ENCODE peak calls at places on chromosome 20, in six cellular contexts. One of them, this sample, is unnamed.

GRCh38 chr20:25389381-25389857 is 1.2 kb downstream of the ABHD12 start:
- DNase-seq in Peyer's patch: peak; percentile 51
- DNase-seq in esophagus squamous epithelium: no peak
- DNase-seq in transverse colon: no peak
- DNase-seq in upper lobe of left lung: no peak
- DNase-seq in ovary: no peak
- DNase-seq in this sample: no peak

GRCh38 chr20:6768228-6769185 is 1.0 kb downstream of the BMP2 start:
- DNase-seq in Peyer's patch: peak; percentile 50
- DNase-seq in esophagus squamous epithelium: no peak
- DNase-seq in transverse colon: peak; percentile 27
- DNase-seq in ovary: peak; percentile 19
- DNase-seq in upper lobe of left lung: peak; percentile 46
- DNase-seq in this sample: peak; percentile 36

GRCh38 chr20:25022680-25023079 is 30.1 kb upstream of the APMAP start:
- DNase-seq in transverse colon: peak; percentile 88
- DNase-seq in upper lobe of left lung: peak; percentile 89
- DNase-seq in esophagus squamous epithelium: no peak
- DNase-seq in Peyer's patch: peak; percentile 91
- DNase-seq in ovary: peak; percentile 22
- DNase-seq in this sample: peak; percentile 54

GRCh38 chr20:41143354-41143753 is 6.0 kb downstream of the PLCG1 start:
- DNase-seq in ovary: no peak
- DNase-seq in esophagus squamous epithelium: no peak
- DNase-seq in Peyer's patch: no peak
- DNase-seq in upper lobe of left lung: no peak
- DNase-seq in transverse colon: peak; percentile 4
- DNase-seq in this sample: no peak

GRCh38 chr20:40506567-40506966 is 182.5 kb downstream of the MAFB start:
- DNase-seq in Peyer's patch: peak; percentile 84
- DNase-seq in transverse colon: peak; percentile 69
- DNase-seq in esophagus squamous epithelium: peak; percentile 62
- DNase-seq in upper lobe of left lung: peak; percentile 86
- DNase-seq in ovary: peak; percentile 30
- DNase-seq in this sample: peak; percentile 57

GRCh38 chr20:34268851-34269668 is 27.8 kb downstream of the ASIP start:
- DNase-seq in esophagus squamous epithelium: no peak
- DNase-seq in transverse colon: peak; percentile 37
- DNase-seq in upper lobe of left lung: peak; percentile 88
- DNase-seq in ovary: peak; percentile 44
- DNase-seq in Peyer's patch: peak; percentile 51
- DNase-seq in this sample: peak; percentile 57

GRCh38 chr20:58078741-58079522 is 149.5 kb downstream of the ANKRD60 start:
- DNase-seq in transverse colon: no peak
- DNase-seq in esophagus squamous epithelium: no peak
- DNase-seq in Peyer's patch: peak; percentile 11
- DNase-seq in upper lobe of left lung: no peak
- DNase-seq in ovary: no peak
- DNase-seq in this sample: peak; percentile 11

GRCh38 chr20:36447101-36447500 is 94.2 kb upstream of the MYL9 start:
- DNase-seq in ovary: no peak
- DNase-seq in Peyer's patch: no peak
- DNase-seq in upper lobe of left lung: no peak
- DNase-seq in esophagus squamous epithelium: no peak
- DNase-seq in transverse colon: no peak
- DNase-seq in this sample: no peak

GRCh38 chr20:50574586-50574985 is 64.4 kb downstream of the PTPN1 start:
- DNase-seq in Peyer's patch: peak; percentile 28
- DNase-seq in ovary: no peak
- DNase-seq in esophagus squamous epithelium: no peak
- DNase-seq in transverse colon: no peak
- DNase-seq in upper lobe of left lung: no peak
- DNase-seq in this sample: no peak

GRCh38 chr20:12053348-12053747 is 135.7 kb downstream of the BTBD3 start:
- DNase-seq in Peyer's patch: no peak
- DNase-seq in transverse colon: no peak
- DNase-seq in esophagus squamous epithelium: no peak
- DNase-seq in ovary: no peak
- DNase-seq in upper lobe of left lung: no peak
- DNase-seq in this sample: no peak

GRCh38 chr20:63701329-63702035 is 5.0 kb downstream of the TNFRSF6B start:
- DNase-seq in upper lobe of left lung: peak; percentile 58
- DNase-seq in Peyer's patch: no peak
- DNase-seq in transverse colon: no peak
- DNase-seq in esophagus squamous epithelium: no peak
- DNase-seq in ovary: no peak
- DNase-seq in this sample: no peak
- TF ChIP-seq POLR2A in upper lobe of left lung: no peak
- TF ChIP-seq POLR2A in Peyer's patch: no peak
- TF ChIP-seq POLR2A in transverse colon: no peak
- TF ChIP-seq POLR2A in esophagus squamous epithelium: no peak
- TF ChIP-seq POLR2A in ovary: no peak
- TF ChIP-seq POLR2A in this sample: no peak

DNA sequence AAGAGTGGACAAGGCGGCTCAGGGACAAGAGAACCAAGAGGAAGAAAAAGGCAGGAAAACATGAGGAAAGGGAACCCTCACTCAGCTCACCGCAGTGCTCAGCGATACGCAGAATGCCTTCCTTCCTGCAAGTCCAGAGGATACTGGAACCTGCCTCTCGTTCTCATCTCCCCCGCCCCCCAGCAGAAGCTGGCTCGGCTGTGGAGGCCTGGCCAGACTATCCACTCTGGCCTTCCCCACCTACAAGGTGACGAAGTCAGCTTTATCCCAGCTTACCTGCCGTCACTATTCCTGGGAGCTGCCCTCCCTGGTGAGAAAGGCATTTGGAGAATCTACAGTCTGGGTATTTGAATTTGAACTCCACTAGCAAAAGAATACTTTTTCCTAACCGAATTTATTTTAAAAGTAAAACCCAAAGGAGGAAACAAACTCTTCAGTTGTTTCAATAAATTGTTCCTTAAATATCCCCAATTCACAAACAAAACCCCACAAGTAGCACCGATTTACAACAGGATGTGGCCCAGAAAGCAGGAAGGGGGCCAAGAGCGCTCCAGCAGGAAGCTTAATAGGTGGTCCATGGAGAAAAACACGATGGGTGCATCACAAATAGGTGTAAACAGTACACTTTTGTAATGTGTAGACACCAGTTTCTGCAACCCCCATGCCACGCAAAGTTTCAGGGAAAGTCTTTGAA is 2.1 kb upstream of the DIDO1 start:
- DNase-seq in Peyer's patch: peak; percentile 57
- DNase-seq in ovary: peak; percentile 14
- DNase-seq in upper lobe of left lung: no peak
- DNase-seq in esophagus squamous epithelium: no peak
- DNase-seq in transverse colon: peak; percentile 34
- DNase-seq in this sample: no peak
- H3K4me3 ChIP-seq in Peyer's patch: peak overlapping the region; percentile 54
- H3K4me3 ChIP-seq in ovary: peak overlapping the region; percentile 58
- H3K4me3 ChIP-seq in upper lobe of left lung: peak overlapping the region; percentile 58
- H3K4me3 ChIP-seq in esophagus squamous epithelium: peak overlapping the region; percentile 74
- H3K4me3 ChIP-seq in transverse colon: peak overlapping the region; percentile 31
- H3K4me3 ChIP-seq in this sample: peak overlapping the region; percentile 40

GRCh38 chr20:55615818-55616217 is 389.5 kb downstream of the CBLN4 start:
- DNase-seq in upper lobe of left lung: no peak
- DNase-seq in transverse colon: no peak
- DNase-seq in Peyer's patch: no peak
- DNase-seq in ovary: no peak
- DNase-seq in esophagus squamous epithelium: no peak
- DNase-seq in this sample: no peak
- H3K9me3 ChIP-seq in upper lobe of left lung: no peaks in the 10 kb centered on the region
- H3K9me3 ChIP-seq in transverse colon: no peaks in the 10 kb centered on the region
- H3K9me3 ChIP-seq in Peyer's patch: no peaks in the 10 kb centered on the region
- H3K9me3 ChIP-seq in ovary: no peaks in the 10 kb centered on the region
- H3K9me3 ChIP-seq in esophagus squamous epithelium: no peaks in the 10 kb centered on the region
- H3K9me3 ChIP-seq in this sample: no peaks in the 10 kb centered on the region

GRCh38 chr20:43916875-43917371 is 2.3 kb downstream of the TOX2 start:
- DNase-seq in transverse colon: no peak
- DNase-seq in ovary: no peak
- DNase-seq in upper lobe of left lung: no peak
- DNase-seq in Peyer's patch: no peak
- DNase-seq in esophagus squamous epithelium: no peak
- DNase-seq in this sample: peak; percentile 35

GRCh38 chr20:43916073-43916874 is 1.6 kb downstream of the TOX2 start:
- DNase-seq in Peyer's patch: no peak
- DNase-seq in upper lobe of left lung: peak; percentile 85
- DNase-seq in ovary: no peak
- DNase-seq in esophagus squamous epithelium: no peak
- DNase-seq in transverse colon: no peak
- DNase-seq in this sample: peak; percentile 59

GRCh38 chr20:43914697-43915208 is at the start of gene TOX2:
- DNase-seq in ovary: no peak
- DNase-seq in transverse colon: peak; percentile 62
- DNase-seq in upper lobe of left lung: peak; percentile 92
- DNase-seq in esophagus squamous epithelium: no peak
- DNase-seq in Peyer's patch: peak; percentile 73
- DNase-seq in this sample: peak; percentile 76

GRCh38 chr20:43914286-43914685 is 366 bp upstream of the TOX2 start:
- DNase-seq in esophagus squamous epithelium: no peak
- DNase-seq in ovary: no peak
- DNase-seq in transverse colon: no peak
- DNase-seq in Peyer's patch: peak; percentile 44
- DNase-seq in upper lobe of left lung: peak; percentile 83
- DNase-seq in this sample: no peak

DNA sequence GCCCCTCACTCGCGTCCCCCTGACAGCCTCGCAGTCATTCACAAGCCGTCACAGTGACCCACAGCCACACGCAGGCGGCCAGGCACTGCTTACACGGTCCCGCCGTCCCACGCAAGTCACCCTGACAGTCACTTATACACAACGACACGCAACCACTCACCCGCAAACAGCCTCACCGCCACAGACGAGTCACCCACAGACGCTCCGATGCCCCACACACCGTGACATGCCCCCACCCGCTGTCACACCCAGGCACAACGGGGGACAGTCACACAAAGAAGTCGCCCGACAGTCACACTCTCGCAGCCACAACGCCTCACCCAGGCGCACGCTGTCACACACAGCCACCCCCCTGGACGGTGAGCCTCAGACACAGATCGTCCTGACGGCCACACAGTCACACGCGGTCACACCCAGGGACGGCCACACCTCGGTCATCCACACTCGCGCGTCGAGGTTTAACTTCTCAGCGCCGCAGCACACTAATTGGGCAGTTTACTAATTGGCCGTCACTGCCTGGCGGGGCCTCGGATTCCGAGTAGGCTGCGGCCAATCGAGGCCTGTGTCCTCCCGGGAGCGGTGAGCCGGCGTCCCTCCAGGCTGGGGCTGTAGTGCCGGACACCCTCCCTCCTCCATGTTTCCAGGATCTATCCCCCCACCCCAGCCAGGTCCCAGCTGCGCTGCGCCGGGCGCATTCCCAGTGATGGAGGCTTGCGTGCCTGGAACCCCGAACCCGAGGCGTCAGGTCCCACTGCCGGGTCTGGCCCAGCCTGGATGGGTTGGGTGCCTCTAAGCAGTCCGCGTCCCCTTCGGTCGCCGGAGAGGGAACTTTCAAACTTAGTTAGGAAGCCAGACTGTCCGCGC is 789 bp downstream of the TOX2 start:
- DNase-seq in ovary: no peak
- DNase-seq in Peyer's patch: peak; percentile 54
- DNase-seq in transverse colon: peak; percentile 30
- DNase-seq in upper lobe of left lung: peak; percentile 74
- DNase-seq in esophagus squamous epithelium: no peak
- DNase-seq in this sample: peak; percentile 46
- TF ChIP-seq POLR2A in ovary: no peak
- TF ChIP-seq POLR2A in Peyer's patch: no peak
- TF ChIP-seq POLR2A in transverse colon: no peak
- TF ChIP-seq POLR2A in upper lobe of left lung: no peak
- TF ChIP-seq POLR2A in esophagus squamous epithelium: no peak
- TF ChIP-seq POLR2A in this sample: no peak

DNA sequence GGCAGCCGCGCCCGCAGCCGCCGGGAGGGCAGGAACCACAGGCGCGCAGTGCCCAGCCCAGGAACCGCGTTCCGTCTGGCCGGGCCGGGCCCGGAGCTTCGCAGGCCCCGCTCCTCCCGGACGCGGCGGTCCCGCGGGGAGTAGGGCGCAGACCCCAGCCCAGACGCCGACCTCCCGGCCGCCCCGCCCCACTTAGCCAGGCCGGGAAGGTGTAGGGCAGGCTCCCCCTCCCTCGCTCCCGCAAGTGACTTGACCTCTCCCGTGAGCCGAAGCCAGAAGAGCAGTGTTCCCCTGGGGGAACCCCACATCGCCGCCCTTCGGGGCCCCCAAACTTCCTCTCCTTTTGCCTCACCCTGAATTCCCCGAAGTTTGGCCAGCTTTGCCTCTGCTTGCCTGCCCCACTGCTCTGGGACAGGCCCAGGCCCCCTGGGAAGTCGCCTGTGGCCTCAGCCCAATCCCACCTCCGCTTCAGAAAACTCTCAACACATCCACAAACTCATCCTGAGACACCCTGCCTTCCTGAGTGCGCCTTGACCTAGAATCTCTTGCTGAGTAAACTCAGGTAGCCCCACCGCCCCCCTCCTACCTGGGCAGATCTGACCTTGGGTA is 490 bp upstream of the NOL4L start:
- DNase-seq in upper lobe of left lung: no peak
- DNase-seq in ovary: no peak
- DNase-seq in Peyer's patch: no peak
- DNase-seq in esophagus squamous epithelium: no peak
- DNase-seq in transverse colon: no peak
- DNase-seq in this sample: no peak
- H3K4me3 ChIP-seq in upper lobe of left lung: peak overlapping the region; percentile 68
- H3K4me3 ChIP-seq in ovary: no peak overlapping the region
- H3K4me3 ChIP-seq in Peyer's patch: peak overlapping the region; percentile 86
- H3K4me3 ChIP-seq in esophagus squamous epithelium: peak overlapping the region; percentile 79
- H3K4me3 ChIP-seq in transverse colon: no peak overlapping the region
- H3K4me3 ChIP-seq in this sample: no peak overlapping the region